ENCODE peak calls at places on chromosomes 1 and 21, in ten cellular contexts. I is activated CD8-positive, alpha-beta T cell treated with anti-CD3 and anti-CD28 coated beads for 36 hours; B is heart left ventricle; Q is spleen; U is adrenal gland; O is astrocyte of the spinal cord; V is mammary epithelial cell; M is psoas muscle; K is AG09319; J is omental fat pad. N is an unnamed sample.

GRCh38 chr1:180131510-180131909 is 23.2 kb upstream of the QSOX1 start:
- DNase-seq in I (peak; percentile 75), Q (no peak), M (no peak), K (peak; percentile 56), V (peak; percentile 52), U (peak; percentile 73), O (peak; percentile 80), B (no peak), J (no peak), N (no peak)

GRCh38 chr1:231638647-231639046 is 12.1 kb downstream of the DISC1 start:
- DNase-seq in K (no peak), V (no peak), M (no peak), I (no peak), U (no peak), J (no peak), B (no peak), Q (no peak), O (no peak), N (no peak)

GRCh38 chr1:78255849-78256248 is 210.1 kb downstream of the GIPC2 start:
- DNase-seq in B (no peak), U (no peak), V (no peak), J (no peak), K (no peak), I (no peak), Q (no peak), M (no peak), O (no peak), N (no peak)

GRCh38 chr1:208438262-208438661 is 194.1 kb upstream of the PLXNA2 start:
- DNase-seq in O (no peak), J (no peak), V (no peak), U (no peak), B (no peak), Q (no peak), M (no peak), I (no peak), K (no peak), N (no peak)

GRCh38 chr1:17596651-17597509 is 57.4 kb downstream of the ARHGEF10L start:
- DNase-seq in Q (no peak), K (no peak), J (no peak), O (no peak), U (no peak), V (no peak), B (no peak), M (no peak), I (no peak), N (no peak)

GRCh38 chr1:2272686-2273400 is 44.7 kb downstream of the SKI start:
- DNase-seq in I (no peak), O (no peak), Q (no peak), M (peak; percentile 44), B (no peak), J (no peak), V (no peak), U (no peak), K (no peak), N (no peak)

GRCh38 chr1:206905295-206906164 is 8.3 kb downstream of the IL24 start:
- DNase-seq in J (no peak), V (peak; percentile 97), Q (peak; percentile 51), O (peak; percentile 74), U (no peak), K (no peak), M (no peak), B (no peak), I (peak; percentile 70), N (no peak)

GRCh38 chr1:67407498-67407897 is 22.7 kb downstream of the SERBP1 start:
- DNase-seq in I (no peak), B (no peak), J (no peak), K (no peak), Q (no peak), V (no peak), O (no peak), U (no peak), M (no peak), N (no peak)

GRCh38 chr1:61163794-61164193 is 81.4 kb downstream of the NFIA start:
- DNase-seq in V (no peak), K (no peak), O (no peak), I (no peak), B (no peak), U (no peak), M (no peak), J (no peak), Q (no peak), N (no peak)

GRCh38 chr1:148353461-148354283 is 129.4 kb downstream of the PPIAL4G start:
- DNase-seq in V (peak; percentile 74), M (no peak), U (no peak), O (peak; percentile 69), Q (no peak), J (no peak), I (peak; percentile 51), K (peak; percentile 52), B (no peak), N (no peak)

GRCh38 chr1:199054706-199055105 is 415.9 kb downstream of the PTPRC start:
- DNase-seq in I (no peak), Q (no peak), B (no peak), V (no peak), U (no peak), J (no peak), O (no peak), M (no peak), K (no peak), N (no peak)

DNA sequence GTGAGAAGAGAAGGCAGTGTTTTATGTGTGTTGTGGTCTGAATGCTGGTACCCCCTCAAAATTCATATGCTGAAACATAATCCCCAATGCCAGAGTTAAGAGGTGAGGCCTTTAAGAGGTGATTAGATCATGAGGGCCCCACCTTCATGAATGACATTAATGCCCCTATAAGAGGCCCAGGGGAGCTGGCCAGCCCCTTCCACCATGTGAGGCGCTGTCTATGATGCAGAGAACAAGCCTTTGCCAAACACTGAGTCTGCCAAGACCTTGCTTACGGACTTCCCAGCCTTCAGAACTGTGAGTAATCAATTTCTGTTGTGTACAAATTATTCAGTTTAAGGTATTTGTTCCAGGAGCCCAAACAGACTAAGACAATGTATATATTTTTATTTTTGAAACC is 20.2 kb downstream of the CAPZB start:
- DNase-seq in O (no peak), V (no peak), K (no peak), B (no peak), M (no peak), U (peak; percentile 87), Q (no peak), J (no peak), I (peak; percentile 50), N (no peak)
- TF ChIP-seq CTCF in O (no peak), V (no peak), K (no peak), B (no peak), M (no peak), U (no peak), Q (no peak), J (no peak), I (no peak), N (no peak)

DNA sequence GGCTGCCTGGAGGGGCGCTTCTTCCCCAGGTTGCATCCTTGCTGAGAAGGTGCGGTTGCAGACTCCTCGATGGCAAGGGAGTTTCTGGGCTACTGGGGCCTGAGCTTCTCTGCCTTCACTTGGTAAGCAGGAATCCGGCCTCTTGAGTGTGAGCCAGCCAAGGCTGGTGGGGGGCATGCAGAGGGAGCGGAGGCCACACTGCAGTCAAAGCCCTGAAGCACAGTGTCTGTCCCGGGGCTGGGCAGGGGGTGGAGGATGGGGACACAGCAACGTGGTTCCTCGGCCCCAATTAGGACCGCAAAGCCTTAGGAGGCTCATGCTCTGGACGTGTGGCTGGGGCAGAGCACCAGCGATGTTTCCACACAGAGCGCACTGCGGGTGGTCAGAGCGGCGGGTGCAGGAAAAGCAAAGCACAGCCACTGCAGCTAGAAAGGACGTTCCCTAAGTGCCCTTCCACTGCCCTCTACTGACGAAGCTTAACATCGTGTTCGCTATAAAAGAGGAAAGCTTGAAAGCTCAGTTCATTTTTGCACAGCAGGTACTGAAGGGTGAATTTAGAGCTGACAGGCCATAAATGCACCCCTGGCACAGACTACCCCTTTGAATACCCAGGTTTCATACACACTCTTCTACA is 60.7 kb upstream of the COG2 start:
- DNase-seq in J (no peak), I (no peak), B (no peak), V (no peak), Q (no peak), M (no peak), U (no peak), K (no peak), O (no peak), N (no peak)
- TF ChIP-seq CTCF in J (no peak), I (no peak), B (no peak), V (no peak), Q (no peak), M (no peak), U (no peak), K (no peak), O (no peak), N (peak; percentile 18)

DNA sequence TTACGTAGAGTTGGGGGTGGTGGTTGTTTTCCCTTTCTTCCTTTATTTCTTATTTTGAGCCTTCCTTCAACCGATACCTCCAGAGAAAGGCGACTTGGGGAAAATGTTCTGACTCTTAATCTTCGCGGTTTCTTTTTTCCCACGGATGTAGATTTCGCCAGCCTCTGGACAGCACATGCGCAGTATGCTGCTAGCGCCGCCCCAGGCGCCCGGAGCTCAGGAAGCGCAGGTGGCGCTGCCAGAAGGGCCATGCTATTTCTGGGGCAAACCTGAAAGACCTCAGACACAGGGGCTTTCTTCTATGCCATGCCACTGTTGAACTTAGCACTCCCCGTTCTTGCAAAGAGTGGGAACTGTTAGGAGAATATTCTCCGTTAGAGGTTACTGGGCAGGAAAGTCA is 392.1 kb downstream of the KIF26B start:
- DNase-seq in I (no peak), O (no peak), U (no peak), K (no peak), M (no peak), V (no peak), Q (no peak), B (no peak), J (no peak), N (no peak)
- TF ChIP-seq CTCF in I (no peak), O (no peak), U (no peak), K (no peak), M (no peak), V (no peak), Q (no peak), B (no peak), J (no peak), N (no peak)

GRCh38 chr21:33554236-33554981 is 11.6 kb downstream of the SON start:
- DNase-seq in Q (no peak), B (no peak), U (no peak), O (no peak), K (no peak), I (no peak), J (no peak), M (no peak), V (no peak), N (no peak)

GRCh38 chr21:33554982-33555344 is 12.1 kb downstream of the SON start:
- DNase-seq in U (no peak), O (no peak), I (no peak), B (no peak), K (no peak), J (no peak), Q (no peak), V (no peak), M (no peak), N (no peak)

GRCh38 chr21:33551664-33552063 is 8.8 kb downstream of the SON start:
- DNase-seq in U (no peak), Q (no peak), I (no peak), J (no peak), V (no peak), K (no peak), O (no peak), B (no peak), M (no peak), N (no peak)

GRCh38 chr21:33552093-33552998 is 9.5 kb downstream of the SON start:
- DNase-seq in O (no peak), Q (no peak), K (no peak), U (no peak), M (no peak), V (no peak), J (no peak), I (no peak), B (no peak), N (no peak)

GRCh38 chr21:33552999-33553598 is 10.3 kb downstream of the SON start:
- DNase-seq in K (no peak), B (no peak), J (no peak), V (no peak), Q (no peak), O (no peak), M (no peak), I (no peak), U (no peak), N (no peak)
- TF ChIP-seq CTCF in K (no peak), B (no peak), J (no peak), V (no peak), Q (no peak), O (no peak), M (no peak), I (no peak), U (no peak), N (no peak)

N was measured in GM13977.